ENCODE peak calls at places on chromosomes 4 and X, in ten cellular contexts. S, P, V, A, N, B, J, Q, E and C are unnamed samples.
A peak's percentile ranks its signal among the peaks of the same experiment; 100 is the strongest.

GRCh38 chrX:3548743-3549441 is 164.6 kb downstream of the PRKX start:
- DNase-seq in S (peak; percentile 72), P (no peak), V (no peak), A (no peak), N (peak; percentile 87), B (peak; percentile 44), J (peak; percentile 73), Q (no peak), E (no peak), C (no peak)

GRCh38 chr4:1330761-1331590 is 16.0 kb upstream of the UVSSA start:
- DNase-seq in S (no peak), P (no peak), V (no peak), A (no peak), N (no peak), B (no peak), J (no peak), Q (no peak), E (no peak), C (no peak)

GRCh38 chr4:39649639-39650265 is 11.1 kb upstream of the SMIM14 start:
- DNase-seq in S (no peak), P (no peak), V (no peak), A (no peak), N (no peak), B (no peak), J (no peak), Q (no peak), E (no peak), C (no peak)

GRCh38 chr4:81577392-81577791 is 105.7 kb upstream of the RASGEF1B start:
- DNase-seq in S (no peak), P (no peak), V (no peak), A (no peak), N (no peak), B (no peak), J (no peak), Q (no peak), E (no peak), C (no peak)

GRCh38 chr4:69760455-69760854 is at the start of gene SULT1B1:
- DNase-seq in S (peak; percentile 68), P (peak; percentile 15), V (no peak), A (peak; percentile 40), N (peak; percentile 85), B (no peak), J (peak; percentile 56), Q (no peak), E (no peak), C (no peak)

GRCh38 chrX:112874614-112875013 is 34.0 kb upstream of the AMOT start:
- DNase-seq in S (no peak), P (peak; percentile 7), V (no peak), A (no peak), N (no peak), B (no peak), J (no peak), Q (no peak), E (no peak), C (no peak)

GRCh38 chr4:35151816-35152572 is 1092.3 kb downstream of the ARAP2 start:
- DNase-seq in S (no peak), P (peak; percentile 3), V (no peak), A (no peak), N (no peak), B (no peak), J (peak; percentile 44), Q (peak; percentile 52), E (peak; percentile 50), C (no peak)

GRCh38 chr4:88610771-88611170 is 18.5 kb downstream of the HERC3 start:
- DNase-seq in S (peak; percentile 22), P (no peak), V (peak; percentile 85), A (peak; percentile 63), N (peak; percentile 89), B (peak; percentile 28), J (no peak), Q (no peak), E (no peak), C (no peak)

GRCh38 chrX:19593684-19594083 is 78.4 kb upstream of the MAP3K15 start:
- DNase-seq in S (peak; percentile 54), P (peak; percentile 27), V (no peak), A (no peak), N (peak; percentile 61), B (peak; percentile 35), J (peak; percentile 32), Q (no peak), E (no peak), C (no peak)

GRCh38 chr4:20252656-20253271 is 1.1 kb downstream of the SLIT2 start:
- DNase-seq in S (peak; percentile 40), P (no peak), V (peak; percentile 74), A (peak; percentile 52), N (peak; percentile 50), B (no peak), J (peak; percentile 37), Q (peak; percentile 23), E (peak; percentile 50), C (peak; percentile 55)

DNA sequence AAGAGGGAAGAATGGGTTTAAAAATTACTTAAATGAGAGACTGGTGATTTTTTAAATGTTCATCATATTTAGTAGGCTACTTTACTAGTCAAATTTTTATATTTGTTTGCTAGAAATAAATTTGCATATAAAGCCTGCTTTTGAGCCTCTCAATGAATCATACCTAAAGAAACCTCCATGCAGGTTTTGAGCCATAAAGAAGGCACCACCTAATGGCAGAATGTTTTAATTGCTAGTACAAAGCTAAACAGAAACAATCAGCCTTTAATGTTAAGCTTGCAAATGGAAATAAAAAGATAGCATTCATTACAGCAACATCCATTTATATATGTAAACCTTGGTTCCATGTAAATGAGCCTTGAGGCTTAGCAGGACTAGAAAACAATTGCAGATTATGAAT is 989.7 kb downstream of the CCSER1 start:
- DNase-seq in S (peak; percentile 18), P (peak; percentile 2), V (no peak), A (no peak), N (peak; percentile 0), B (peak; percentile 6), J (peak; percentile 8), Q (no peak), E (no peak), C (no peak)
- TF ChIP-seq CTCF in S (peak; percentile 40), P (no peak), V (no peak), A (no peak), N (no peak), B (peak; percentile 45), J (peak; percentile 39), Q (peak; percentile 22), E (no peak), C (no peak)

DNA sequence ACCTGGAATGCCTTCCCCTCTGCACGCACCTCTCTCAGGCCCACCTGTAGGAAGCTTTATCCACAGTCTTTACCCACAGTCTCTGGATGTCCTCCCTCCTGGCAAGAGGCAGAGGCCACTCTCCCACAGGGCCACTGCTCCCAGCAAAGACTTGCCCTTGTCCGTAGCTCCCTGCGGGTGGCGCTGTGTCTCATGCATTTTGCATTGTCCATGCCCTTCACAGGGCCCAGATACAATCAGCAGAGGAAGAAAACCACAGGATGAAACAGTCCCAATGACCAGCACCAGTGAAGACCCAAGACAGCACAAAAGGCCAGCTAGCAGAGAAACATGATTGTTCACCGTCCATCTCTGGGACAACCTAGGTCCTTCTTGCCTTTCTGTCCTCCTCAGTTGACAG is 2.1 kb upstream of the NSG1 start:
- DNase-seq in S (no peak), P (peak; percentile 8), V (no peak), A (no peak), N (peak; percentile 26), B (no peak), J (no peak), Q (peak; percentile 72), E (peak; percentile 35), C (no peak)
- TF ChIP-seq CTCF in S (peak; percentile 37), P (peak; percentile 16), V (no peak), A (no peak), N (peak; percentile 40), B (peak; percentile 20), J (peak; percentile 24), Q (peak; percentile 43), E (peak; percentile 18), C (no peak)

GRCh38 chrX:1592128-1592862 is 891 bp downstream of the AKAP17A start:
- DNase-seq in S (no peak), P (peak; percentile 55), V (no peak), A (no peak), N (peak; percentile 24), B (peak; percentile 2), J (peak; percentile 50), Q (peak; percentile 19), E (peak; percentile 37), C (peak; percentile 48)

GRCh38 chrX:1592863-1593201 is 1.4 kb downstream of the AKAP17A start:
- DNase-seq in S (no peak), P (no peak), V (no peak), A (no peak), N (no peak), B (no peak), J (peak; percentile 44), Q (no peak), E (no peak), C (no peak)

GRCh38 chrX:1591863-1592127 is 391 bp downstream of the AKAP17A start:
- DNase-seq in S (no peak), P (no peak), V (no peak), A (no peak), N (no peak), B (no peak), J (no peak), Q (no peak), E (no peak), C (no peak)

GRCh38 chrX:1589356-1590130 is 1.9 kb upstream of the AKAP17A start:
- DNase-seq in S (no peak), P (peak; percentile 23), V (no peak), A (no peak), N (no peak), B (no peak), J (no peak), Q (no peak), E (no peak), C (no peak)

DNA sequence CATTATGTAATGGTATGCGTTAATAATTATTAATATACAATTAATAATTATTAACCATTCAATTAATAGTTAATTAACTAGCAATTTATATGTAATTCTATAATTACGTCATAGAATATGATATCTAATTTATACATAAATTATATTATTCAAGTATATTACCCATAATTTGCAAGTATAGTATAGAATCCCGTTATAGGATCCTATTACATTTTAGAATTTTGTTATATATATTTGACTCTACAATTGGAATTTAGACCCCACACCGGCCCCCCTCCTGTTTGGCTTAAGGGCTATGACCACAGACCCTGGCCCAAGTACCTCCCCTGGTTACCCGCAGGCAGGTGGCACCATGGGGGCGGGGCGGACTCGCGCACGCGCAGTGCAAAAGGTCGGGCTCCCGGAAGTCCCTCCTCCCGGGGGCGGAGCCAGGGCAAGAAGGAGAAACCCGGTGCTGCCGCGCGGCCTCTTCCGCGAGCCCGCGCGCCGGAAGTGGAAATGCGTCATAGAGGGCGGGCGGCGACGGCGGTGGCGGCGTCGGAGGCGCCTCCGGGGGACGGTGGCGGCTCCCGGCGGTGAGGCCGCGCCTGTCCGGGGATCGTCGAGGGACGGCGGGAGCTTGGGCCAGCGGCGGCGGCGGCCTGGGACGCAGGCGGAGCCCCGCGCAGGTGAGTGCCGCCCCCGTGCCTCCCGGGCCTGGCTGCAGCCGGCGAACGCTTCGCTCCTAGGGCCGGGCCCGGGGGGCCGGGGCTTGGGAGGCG is at the start of gene AKAP17A:
- DNase-seq in S (peak; percentile 94), P (peak; percentile 93), V (peak; percentile 98), A (peak; percentile 92), N (peak; percentile 88), B (peak; percentile 80), J (peak; percentile 96), Q (peak; percentile 91), E (peak; percentile 98), C (peak; percentile 97)
- TF ChIP-seq CTCF in S (no peak), P (no peak), V (no peak), A (no peak), N (no peak), B (no peak), J (no peak), Q (no peak), E (no peak), C (no peak)

DNA sequence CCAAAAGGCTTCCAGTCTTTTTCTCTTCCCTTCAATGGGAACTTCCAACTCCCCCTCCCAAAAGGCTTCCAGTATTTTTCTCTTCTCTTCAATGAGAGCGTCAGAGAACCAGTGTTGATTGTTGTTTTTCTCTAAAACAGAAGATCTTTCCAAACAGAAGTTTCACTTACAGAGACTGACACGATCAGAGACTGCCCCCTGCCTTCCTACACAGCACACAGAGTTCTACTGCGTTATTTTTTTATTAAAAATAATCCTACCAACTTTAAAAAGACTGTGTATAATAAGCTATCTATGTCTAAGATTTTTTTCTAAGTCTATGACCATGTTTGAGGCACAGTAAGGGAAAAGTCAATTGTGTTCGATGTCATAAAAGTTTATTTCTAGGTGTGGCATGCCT is 3.5 kb upstream of the HTR2C start:
- DNase-seq in S (no peak), P (no peak), V (no peak), A (no peak), N (no peak), B (no peak), J (peak; percentile 19), Q (no peak), E (no peak), C (no peak)
- TF ChIP-seq CTCF in S (peak; percentile 26), P (no peak), V (no peak), A (no peak), N (no peak), B (peak; percentile 22), J (peak; percentile 58), Q (no peak), E (peak; percentile 22), C (no peak)